ENCODE peak calls at places on chromosomes 12 and 14, in six cellular contexts. M is endothelial cell of umbilical vein, L is neural progenitor cell, E is upper lobe of right lung, U is kidney, J is heart right ventricle. Y is an unnamed sample. For H3K4me1, the result is how much of the 10 kb centered on the place peaks cover.

GRCh38 chr14:31884238-31884637 is 192.9 kb upstream of the ARHGAP5 start:
- DNase-seq in M (no peak), L (no peak), E (no peak), U (no peak), J (no peak), Y (no peak)

GRCh38 chr12:64840129-64840528 is 15.7 kb downstream of the TBC1D30 start:
- DNase-seq in M (no peak), L (no peak), E (no peak), U (no peak), J (no peak), Y (no peak)

GRCh38 chr12:111034911-111035577 is 114.7 kb upstream of the MYL2 start:
- DNase-seq in M (no peak), L (peak), E (no peak), U (peak), J (no peak), Y (no peak)

GRCh38 chr14:50846171-50846880 is 15.4 kb upstream of the NIN start:
- DNase-seq in M (no peak), L (no peak), E (no peak), U (no peak), J (no peak), Y (no peak)

GRCh38 chr14:88163731-88164255 is 158.9 kb downstream of the GPR65 start:
- DNase-seq in M (no peak), L (no peak), E (no peak), U (no peak), J (no peak), Y (no peak)

GRCh38 chr12:59372971-59373370 is 222.9 kb upstream of the SLC16A7 start:
- DNase-seq in M (peak), L (peak), E (no peak), U (no peak), J (no peak), Y (no peak)

GRCh38 chr14:94388027-94388895 is at the start of gene SERPINA1:
- DNase-seq in M (no peak), L (no peak), E (peak), U (no peak), J (no peak), Y (no peak)

GRCh38 chr12:57460457-57461325 is 1.1 kb downstream of the GLI1 start:
- DNase-seq in M (no peak), L (peak), E (no peak), U (peak), J (no peak), Y (no peak)

GRCh38 chr14:79161576-79161975 is 991.4 kb downstream of the NRXN3 start:
- DNase-seq in M (peak), L (peak), E (no peak), U (no peak), J (no peak), Y (no peak)

DNA sequence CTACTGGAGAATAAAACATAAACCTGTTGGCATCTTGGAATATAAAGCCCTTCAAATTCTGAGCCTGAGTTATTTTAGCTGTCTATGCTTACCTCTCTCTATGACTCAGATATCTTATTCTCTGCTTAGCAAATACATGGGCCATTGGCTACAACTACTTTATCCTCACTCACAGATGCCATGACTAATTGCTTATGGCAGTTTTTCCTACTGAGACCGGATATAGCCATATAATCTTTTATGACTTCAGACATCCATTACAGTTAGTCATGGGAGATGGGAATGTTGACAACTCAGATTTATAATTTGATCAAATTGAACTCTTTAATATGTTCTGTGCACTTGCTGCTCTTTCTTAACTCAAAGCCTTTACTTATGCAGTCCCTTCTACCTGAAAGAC is 502.4 kb upstream of the ATP2B1 start:
- DNase-seq in M (peak), L (no peak), E (no peak), U (no peak), J (no peak), Y (no peak)
- H3K27ac ChIP-seq in M (peak), L (no peak), E (no peak), U (no peak), J (no peak), Y (no peak)

GRCh38 chr12:108842364-108842763 is 15.0 kb downstream of the SSH1 start:
- DNase-seq in M (no peak), L (no peak), E (no peak), U (no peak), J (no peak), Y (no peak)
- H3K4me1 ChIP-seq in M (under half), L (under half), E (half or more), U (under half), J (under half), Y (half or more)

GRCh38 chr12:22882559-22882958 is 257.6 kb downstream of the ETNK1 start:
- DNase-seq in M (no peak), L (no peak), E (no peak), U (no peak), J (no peak), Y (no peak)
- TF ChIP-seq CTCF in M (no peak), L (no peak), E (no peak), U (no peak), J (no peak), Y (no peak)

GRCh38 chr12:53212931-53213330 is 5.9 kb upstream of the ITGB7 start:
- DNase-seq in M (no peak), L (no peak), E (no peak), U (peak), J (no peak), Y (no peak)

GRCh38 chr12:53211476-53212381 is 4.7 kb upstream of the ITGB7 start:
- DNase-seq in M (no peak), L (peak), E (no peak), U (peak), J (no peak), Y (no peak)

GRCh38 chr12:53214221-53214620 is 7.2 kb upstream of the ITGB7 start:
- DNase-seq in M (no peak), L (no peak), E (no peak), U (peak), J (no peak), Y (no peak)

GRCh38 chr12:53214687-53215455 is 7.8 kb upstream of the ITGB7 start:
- DNase-seq in M (peak), L (no peak), E (no peak), U (peak), J (peak), Y (no peak)

GRCh38 chr12:53213348-53213747 is 6.3 kb upstream of the ITGB7 start:
- DNase-seq in M (peak), L (peak), E (peak), U (peak), J (peak), Y (no peak)
- H3K27ac ChIP-seq in M (no peak), L (no peak), E (no peak), U (no peak), J (peak), Y (no peak)

GRCh38 chr14:55585854-55586253 is 5.8 kb downstream of the KTN1 start:
- DNase-seq in M (peak), L (no peak), E (no peak), U (no peak), J (no peak), Y (no peak)

GRCh38 chr14:55588259-55588699 is 8.3 kb downstream of the KTN1 start:
- DNase-seq in M (no peak), L (no peak), E (no peak), U (no peak), J (no peak), Y (no peak)

GRCh38 chr14:55583942-55584468 is 4.0 kb downstream of the KTN1 start:
- DNase-seq in M (no peak), L (no peak), E (no peak), U (no peak), J (no peak), Y (no peak)

GRCh38 chr14:55587847-55588246 is 7.8 kb downstream of the KTN1 start:
- DNase-seq in M (no peak), L (no peak), E (no peak), U (no peak), J (no peak), Y (no peak)

GRCh38 chr14:55586411-55586810 is 6.4 kb downstream of the KTN1 start:
- DNase-seq in M (no peak), L (no peak), E (no peak), U (no peak), J (no peak), Y (no peak)
- H3K4me1 ChIP-seq in M (under half), L (under half), E (half or more), U (under half), J (under half), Y (half or more)

DNA sequence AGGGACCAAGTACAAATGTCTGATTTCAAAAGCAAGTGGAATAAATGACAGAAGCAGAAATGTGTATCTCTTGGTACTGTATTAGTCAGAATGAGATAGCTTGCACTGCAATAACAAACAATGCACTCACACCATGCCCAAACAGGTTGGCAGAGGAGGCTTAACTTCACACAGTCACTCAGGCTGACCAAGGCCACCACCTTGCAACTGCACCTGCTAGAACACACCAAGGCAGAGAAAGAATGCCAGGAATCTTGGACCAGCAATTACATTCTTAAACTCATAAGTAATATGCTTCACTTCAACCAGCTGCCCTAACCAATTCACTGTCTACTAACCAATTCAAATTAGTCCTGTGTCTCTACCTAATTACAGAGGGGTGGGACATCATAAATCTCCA is 378.3 kb downstream of the BCL11B start:
- DNase-seq in M (no peak), L (no peak), E (no peak), U (no peak), J (no peak), Y (no peak)
- TF ChIP-seq CTCF in M (no peak), L (no peak), E (no peak), U (no peak), J (no peak), Y (no peak)

GRCh38 chr12:100215209-100215608 is 14.6 kb downstream of the ACTR6 start:
- DNase-seq in M (no peak), L (no peak), E (no peak), U (no peak), J (no peak), Y (no peak)

GRCh38 chr12:100213016-100213891 is 12.6 kb downstream of the ACTR6 start:
- DNase-seq in M (no peak), L (no peak), E (no peak), U (no peak), J (no peak), Y (no peak)

GRCh38 chr12:100219328-100220109 is 18.9 kb downstream of the ACTR6 start:
- DNase-seq in M (no peak), L (no peak), E (no peak), U (no peak), J (no peak), Y (no peak)

GRCh38 chr12:100214518-100214917 is 13.9 kb downstream of the ACTR6 start:
- DNase-seq in M (no peak), L (no peak), E (no peak), U (no peak), J (no peak), Y (no peak)

GRCh38 chr12:100216337-100216736 is 15.7 kb downstream of the ACTR6 start:
- DNase-seq in M (no peak), L (no peak), E (no peak), U (no peak), J (no peak), Y (no peak)
- H3K27ac ChIP-seq in M (no peak), L (no peak), E (no peak), U (no peak), J (no peak), Y (no peak)

GRCh38 chr14:93078830-93079229 is 36.9 kb downstream of the ITPK1 start:
- DNase-seq in M (no peak), L (no peak), E (no peak), U (no peak), J (no peak), Y (no peak)
- H3K4me1 ChIP-seq in M (under half), L (under half), E (under half), U (under half), J (under half), Y (under half)